ENCODE peak calls at places on chromosome 10, in seven cellular contexts. O is upper lobe of right lung, U is WERI-Rb-1, V is right atrium auricular region, Y is spleen, M is fibroblast of mammary gland, E is thoracic aorta. G is an unnamed sample.

GRCh38 chr10:84292502-84292901 is 35.9 kb upstream of the CCSER2 start:
- DNase-seq in E (no peak), M (no peak), Y (no peak), O (no peak), V (no peak), U (no peak), G (no peak)

GRCh38 chr10:30422981-30423654 is 10.9 kb upstream of the MAP3K8 start:
- DNase-seq in O (peak), V (peak), M (peak), E (no peak), U (no peak), Y (peak), G (no peak)

GRCh38 chr10:31708513-31708912 is 220.1 kb downstream of the ARHGAP12 start:
- DNase-seq in M (no peak), Y (no peak), V (no peak), E (no peak), O (no peak), U (peak), G (no peak)

GRCh38 chr10:129964611-129965417 is 740 bp upstream of the EBF3 start:
- DNase-seq in V (peak), M (no peak), U (no peak), O (no peak), Y (peak), E (no peak), G (no peak)

GRCh38 chr10:106111241-106111640 is 1053.3 kb downstream of the SORCS1 start:
- DNase-seq in Y (no peak), E (no peak), U (no peak), M (peak), O (no peak), V (no peak), G (no peak)

GRCh38 chr10:123996302-123996701 is 97.1 kb downstream of the CHST15 start:
- DNase-seq in M (no peak), V (peak), O (peak), E (no peak), Y (no peak), U (no peak), G (no peak)

GRCh38 chr10:75395171-75395954 is 6.2 kb downstream of the ZNF503 start:
- DNase-seq in Y (peak), M (peak), O (peak), E (no peak), U (no peak), V (peak), G (no peak)

GRCh38 chr10:95236068-95236903 is 42.2 kb downstream of the ACSM6 start:
- DNase-seq in U (no peak), Y (no peak), V (no peak), O (no peak), E (no peak), M (peak), G (no peak)

GRCh38 chr10:88923525-88923924 is 29.0 kb downstream of the ACTA2 start:
- DNase-seq in U (no peak), M (peak), Y (no peak), V (no peak), O (no peak), E (no peak), G (no peak)

GRCh38 chr10:43219848-43220247 is 47.0 kb downstream of the RASGEF1A start:
- DNase-seq in M (no peak), O (peak), Y (peak), E (no peak), U (no peak), V (no peak), G (no peak)

GRCh38 chr10:103479135-103479534 is at the start of gene CALHM3:
- DNase-seq in Y (no peak), U (no peak), O (no peak), M (no peak), E (no peak), V (no peak), G (no peak)

GRCh38 chr10:89337493-89337892 is 9.7 kb downstream of the IFIT3 start:
- DNase-seq in U (no peak), E (no peak), V (no peak), Y (no peak), M (peak), O (no peak), G (no peak)

GRCh38 chr10:119361037-119361436 is 153.7 kb downstream of the GRK5 start:
- DNase-seq in U (no peak), M (no peak), E (no peak), Y (no peak), O (no peak), V (no peak), G (no peak)

GRCh38 chr10:74753295-74754211 is 72.8 kb upstream of the KAT6B start:
- DNase-seq in O (peak), E (no peak), V (no peak), M (peak), U (no peak), Y (no peak), G (peak)

GRCh38 chr10:71980181-71981023 is 16.2 kb downstream of the CHST3 start:
- DNase-seq in Y (peak), O (no peak), U (no peak), V (no peak), E (no peak), M (peak), G (no peak)

GRCh38 chr10:61943699-61944444 is 42.4 kb downstream of the ARID5B start:
- DNase-seq in V (no peak), E (no peak), M (peak), U (no peak), O (no peak), Y (no peak), G (no peak)
- TF ChIP-seq CTCF in V (peak), E (peak), M (peak), U (no peak), O (no peak), Y (no peak), G (no peak)

DNA sequence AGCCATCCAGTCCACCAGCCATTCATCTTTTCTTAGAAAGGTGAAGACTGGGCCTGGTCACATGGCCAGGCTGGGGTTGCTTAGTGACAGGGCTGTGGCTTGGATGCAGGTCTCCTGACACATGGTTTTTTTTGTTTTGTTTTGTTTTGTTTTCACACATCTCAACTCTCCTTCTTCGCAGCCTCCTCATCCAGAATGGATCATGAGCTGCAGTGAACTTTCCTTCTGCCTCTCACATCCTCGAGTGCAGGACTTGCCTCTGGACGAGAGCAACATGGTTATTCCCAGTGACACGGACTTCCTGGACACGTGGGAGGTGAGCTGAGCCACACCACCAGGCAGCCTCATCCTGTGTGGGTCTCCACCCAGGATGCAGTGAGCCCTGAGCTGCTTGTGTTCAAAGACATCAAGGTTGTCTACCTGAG is 9.5 kb downstream of the AKR1E2 start:
- DNase-seq in V (no peak), U (no peak), O (no peak), E (no peak), M (no peak), Y (no peak), G (no peak)
- H3K4me3 ChIP-seq in V (no peak), U (no peak), O (no peak), E (no peak), M (no peak), Y (no peak), G (no peak)

GRCh38 chr10:114301177-114301576 is 62.1 kb downstream of the VWA2 start:
- DNase-seq in V (no peak), Y (peak), E (no peak), M (no peak), U (no peak), O (peak), G (no peak)
- TF ChIP-seq CTCF in V (no peak), Y (no peak), E (no peak), M (no peak), U (peak), O (no peak), G (no peak)

DNA sequence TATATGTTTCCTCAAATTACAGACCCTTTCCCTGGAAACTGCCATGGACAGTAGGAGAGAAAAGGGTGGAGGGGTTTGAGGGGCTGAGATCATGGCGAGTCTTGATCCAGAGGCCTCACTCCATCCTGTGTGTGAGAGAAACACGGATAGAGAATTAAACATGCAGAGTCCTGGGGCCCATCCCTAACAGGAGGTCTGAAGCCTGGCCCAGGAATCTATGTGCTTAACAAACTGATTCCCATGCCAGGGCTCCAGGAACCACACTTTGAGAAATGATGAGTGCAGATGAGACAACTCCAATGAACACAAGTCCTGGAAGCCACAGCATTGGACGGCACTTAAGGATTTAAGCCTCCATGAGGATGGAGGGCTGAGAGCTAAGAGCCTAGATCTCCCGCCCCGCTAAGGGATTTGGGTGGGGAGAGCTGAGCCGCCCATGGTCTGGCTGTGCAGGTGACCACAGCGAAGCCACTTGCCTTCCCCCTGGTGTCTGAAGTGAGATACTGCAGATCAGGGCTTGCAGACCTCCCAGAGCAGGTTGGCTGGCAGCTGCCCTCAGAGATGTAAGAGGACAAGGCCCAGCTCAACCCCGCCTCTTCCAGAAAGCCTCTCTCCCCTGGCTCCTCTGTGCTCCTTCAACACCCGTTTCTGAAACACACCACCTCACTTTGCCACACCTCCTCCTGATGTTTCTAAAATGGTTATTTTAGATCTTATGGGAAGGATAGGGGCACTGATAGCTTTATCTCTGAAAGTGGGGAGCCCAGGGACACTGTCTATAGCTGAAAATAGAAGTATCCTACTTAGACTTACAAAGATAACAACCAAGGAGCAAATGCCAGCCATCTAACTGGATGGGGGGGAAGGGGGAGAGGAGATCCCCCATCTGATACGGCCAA is 24.8 kb upstream of the EIF5AL1 start:
- DNase-seq in M (peak), E (no peak), Y (peak), V (peak), U (peak), O (peak), G (peak)
- H3K4me3 ChIP-seq in M (no peak), E (no peak), Y (no peak), V (no peak), U (no peak), O (no peak), G (no peak)

DNA sequence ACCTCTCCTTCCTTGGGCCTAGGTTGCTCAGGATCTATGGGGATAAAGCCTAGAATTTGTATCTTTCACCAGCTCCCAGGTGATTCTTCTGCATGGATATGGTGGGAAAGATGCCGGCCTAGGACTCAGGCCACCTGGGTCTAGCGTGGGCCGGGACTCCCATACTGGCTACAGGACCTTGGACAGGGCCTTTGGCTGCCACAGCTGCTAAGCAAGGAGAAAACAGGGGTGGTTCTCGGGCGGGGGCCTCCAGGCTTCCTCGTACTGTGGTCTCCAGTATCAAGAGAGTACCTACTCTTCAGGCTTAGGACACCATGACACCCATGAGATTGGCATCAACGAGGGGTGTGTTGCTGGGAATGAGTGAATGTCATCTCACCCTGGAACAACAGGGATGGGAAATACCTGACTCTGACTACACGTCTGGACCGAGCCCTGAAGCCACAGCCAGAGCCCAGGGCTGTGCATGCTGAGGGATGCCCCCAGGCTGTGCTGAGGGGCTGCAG is 120.3 kb upstream of the ADAM12 start:
- DNase-seq in U (no peak), Y (no peak), V (no peak), M (no peak), E (no peak), O (no peak), G (no peak)
- TF ChIP-seq CTCF in U (no peak), Y (no peak), V (no peak), M (no peak), E (no peak), O (no peak), G (no peak)

DNA sequence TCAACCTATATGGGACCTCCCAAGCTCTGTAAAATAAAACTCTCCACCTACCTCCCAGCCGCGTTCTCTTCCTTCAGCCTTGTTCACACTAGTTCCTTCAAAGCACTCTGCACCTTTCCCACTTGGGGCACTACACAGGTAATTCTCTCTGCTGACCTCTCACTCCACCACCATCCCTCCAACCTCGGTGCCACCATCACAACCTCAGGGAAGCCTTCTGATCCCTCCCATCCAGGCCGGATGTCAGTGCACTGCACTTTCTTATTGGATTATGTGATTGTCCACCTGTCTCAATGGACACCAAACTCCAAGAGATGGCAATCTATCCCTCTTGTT is 7.0 kb downstream of the LARP4B start:
- DNase-seq in E (no peak), U (no peak), M (no peak), O (no peak), Y (no peak), V (no peak), G (no peak)
- H3K4me3 ChIP-seq in E (no peak), U (no peak), M (no peak), O (no peak), Y (no peak), V (no peak), G (no peak)

GRCh38 chr10:117224036-117224430 is 16.9 kb upstream of the SLC18A2 start:
- DNase-seq in M (no peak), E (no peak), O (no peak), Y (no peak), V (no peak), U (no peak), G (no peak)

GRCh38 chr10:117223413-117224035 is 17.4 kb upstream of the SLC18A2 start:
- DNase-seq in V (no peak), O (no peak), Y (no peak), E (no peak), U (no peak), M (no peak), G (no peak)

GRCh38 chr10:117228210-117228609 is 12.7 kb upstream of the SLC18A2 start:
- DNase-seq in M (no peak), Y (no peak), E (no peak), U (no peak), V (no peak), O (no peak), G (no peak)

GRCh38 chr10:117224881-117225280 is 16.0 kb upstream of the SLC18A2 start:
- DNase-seq in M (no peak), O (no peak), V (no peak), U (no peak), E (no peak), Y (no peak), G (no peak)

GRCh38 chr10:117226813-117227451 is 14.0 kb upstream of the SLC18A2 start:
- DNase-seq in Y (peak), M (peak), E (no peak), V (no peak), O (no peak), U (peak), G (no peak)
- TF ChIP-seq CTCF in Y (peak), M (peak), E (no peak), V (no peak), O (peak), U (peak), G (peak)